ENCODE peak calls at places on chromosomes 2 and 18, in nine cellular contexts. O, F, A, E, X, Y, T, H and Q are unnamed samples.

GRCh38 chr2:223383315-223383714 is 218.8 kb downstream of the SCG2 start:
- DNase-seq in O (peak; percentile 2), E (peak; percentile 44), T (no peak), F (no peak), A (no peak), X (no peak), Y (no peak), H (no peak), Q (peak; percentile 79)

GRCh38 chr18:22935431-22935830 is 2.3 kb downstream of the RBBP8 start:
- DNase-seq in Y (no peak), O (no peak), A (peak; percentile 40), F (no peak), E (no peak), T (no peak), H (no peak), X (no peak), Q (no peak)

GRCh38 chr2:240303896-240304745 is 131.3 kb upstream of the GPC1 start:
- DNase-seq in H (no peak), T (no peak), X (no peak), F (no peak), Y (no peak), O (no peak), E (no peak), A (no peak), Q (no peak)

GRCh38 chr2:179195146-179195545 is 69.5 kb downstream of the SESTD1 start:
- DNase-seq in O (no peak), F (no peak), X (no peak), T (no peak), E (no peak), Y (no peak), H (no peak), A (no peak), Q (no peak)

GRCh38 chr2:219417374-219417773 is 803 bp upstream of the DES start:
- DNase-seq in X (no peak), Y (peak; percentile 72), T (no peak), F (no peak), H (no peak), A (no peak), O (no peak), E (no peak), Q (no peak)

GRCh38 chr2:235600926-235601325 is 107.1 kb downstream of the AGAP1 start:
- DNase-seq in T (no peak), O (no peak), X (no peak), F (no peak), Y (no peak), H (no peak), A (no peak), E (no peak), Q (no peak)

GRCh38 chr2:111706481-111707001 is 177.5 kb downstream of the ANAPC1 start:
- DNase-seq in H (no peak), X (no peak), T (no peak), Y (no peak), O (no peak), F (no peak), E (no peak), A (no peak), Q (no peak)

GRCh38 chr2:128819092-128819491 is 500.4 kb upstream of the HS6ST1 start:
- DNase-seq in Y (no peak), A (no peak), T (no peak), X (no peak), H (no peak), O (no peak), E (no peak), F (no peak), Q (no peak)

GRCh38 chr2:66960161-66960560 is 437.0 kb upstream of the ETAA1 start:
- DNase-seq in X (no peak), Y (no peak), F (no peak), A (no peak), T (no peak), O (no peak), H (no peak), E (no peak), Q (no peak)

GRCh38 chr2:181178823-181179412 is 198.5 kb downstream of the UBE2E3 start:
- DNase-seq in X (peak; percentile 20), Y (no peak), T (no peak), O (no peak), E (no peak), F (no peak), H (peak; percentile 24), A (peak; percentile 12), Q (no peak)

GRCh38 chr18:35619468-35619867 is 37.9 kb downstream of the GALNT1 start:
- DNase-seq in H (no peak), Y (no peak), T (no peak), F (no peak), E (no peak), A (peak; percentile 95), O (no peak), X (no peak), Q (no peak)

GRCh38 chr2:206323033-206323432 is 48.6 kb downstream of the ZDBF2 start:
- DNase-seq in O (no peak), Y (no peak), T (no peak), X (no peak), H (no peak), F (no peak), E (no peak), A (no peak), Q (no peak)

GRCh38 chr18:2104620-2105462 is 466.5 kb downstream of the METTL4 start:
- DNase-seq in O (peak; percentile 56), A (peak; percentile 73), H (peak; percentile 24), F (no peak), X (peak; percentile 46), Y (peak; percentile 21), T (peak; percentile 56), E (no peak), Q (no peak)

GRCh38 chr2:164785447-164785846 is 56.2 kb downstream of the COBLL1 start:
- DNase-seq in F (no peak), Y (no peak), E (peak; percentile 26), A (peak; percentile 88), T (no peak), X (no peak), O (peak; percentile 62), H (no peak), Q (no peak)